ENCODE peak calls at places on chromosomes 7 and 10, in four cellular contexts. One of them, this sample, is unnamed.

GRCh38 chr10:30784521-30784895 is 155.0 kb upstream of the LYZL2 start:
- DNase-seq in RWPE1: no peak
- DNase-seq in fibroblast of lung: peak
- DNase-seq in prostate gland: no peak
- DNase-seq in this sample: no peak

GRCh38 chr10:97407211-97407951 is 6.2 kb upstream of the RRP12 start:
- DNase-seq in RWPE1: peak
- DNase-seq in prostate gland: peak
- DNase-seq in fibroblast of lung: peak
- DNase-seq in this sample: no peak

GRCh38 chr7:75711634-75712494 is 26.9 kb downstream of the HIP1 start:
- DNase-seq in RWPE1: no peak
- DNase-seq in fibroblast of lung: peak
- DNase-seq in prostate gland: no peak
- DNase-seq in this sample: no peak

GRCh38 chr10:101291254-101292193 is 62.3 kb upstream of the LBX1 start:
- DNase-seq in prostate gland: peak
- DNase-seq in RWPE1: peak
- DNase-seq in fibroblast of lung: no peak
- DNase-seq in this sample: peak

GRCh38 chr10:125149278-125150047 is 10.9 kb downstream of the CTBP2 start:
- DNase-seq in prostate gland: no peak
- DNase-seq in fibroblast of lung: peak
- DNase-seq in RWPE1: peak
- DNase-seq in this sample: no peak

GRCh38 chr10:21169271-21169670 is 272.2 kb upstream of the NEBL start:
- DNase-seq in prostate gland: no peak
- DNase-seq in fibroblast of lung: no peak
- DNase-seq in RWPE1: no peak
- DNase-seq in this sample: no peak

GRCh38 chr7:6542368-6542767 is 8.9 kb downstream of the GRID2IP start:
- DNase-seq in prostate gland: no peak
- DNase-seq in RWPE1: no peak
- DNase-seq in fibroblast of lung: no peak
- DNase-seq in this sample: no peak

GRCh38 chr10:88163572-88163971 is 300.1 kb downstream of the PTEN start:
- DNase-seq in prostate gland: no peak
- DNase-seq in RWPE1: no peak
- DNase-seq in fibroblast of lung: no peak
- DNase-seq in this sample: no peak

GRCh38 chr10:71044720-71045119 is 156.4 kb upstream of the PCBD1 start:
- DNase-seq in prostate gland: no peak
- DNase-seq in RWPE1: no peak
- DNase-seq in fibroblast of lung: no peak
- DNase-seq in this sample: no peak

GRCh38 chr10:127485153-127485857 is 63.8 kb upstream of the NPS start:
- DNase-seq in RWPE1: peak
- DNase-seq in prostate gland: no peak
- DNase-seq in fibroblast of lung: peak
- DNase-seq in this sample: no peak

GRCh38 chr10:78605800-78606350 is 462.9 kb upstream of the ZMIZ1 start:
- DNase-seq in prostate gland: no peak
- DNase-seq in fibroblast of lung: no peak
- DNase-seq in RWPE1: peak
- DNase-seq in this sample: no peak

GRCh38 chr7:102103027-102103372 is 183.7 kb upstream of the SH2B2 start:
- DNase-seq in RWPE1: no peak
- DNase-seq in fibroblast of lung: no peak
- DNase-seq in prostate gland: no peak
- DNase-seq in this sample: no peak

GRCh38 chr7:148944935-148945934 is 61.1 kb upstream of the EZH2 start:
- DNase-seq in fibroblast of lung: peak
- DNase-seq in RWPE1: no peak
- DNase-seq in prostate gland: no peak
- DNase-seq in this sample: no peak

GRCh38 chr10:75386128-75386527 is 15.4 kb downstream of the ZNF503 start:
- DNase-seq in prostate gland: no peak
- DNase-seq in RWPE1: no peak
- DNase-seq in fibroblast of lung: no peak
- DNase-seq in this sample: no peak

GRCh38 chr7:149194799-149195179 is 557 bp upstream of the ZNF282 start:
- DNase-seq in fibroblast of lung: no peak
- DNase-seq in prostate gland: no peak
- DNase-seq in RWPE1: no peak
- DNase-seq in this sample: no peak

GRCh38 chr7:90708841-90709317 is 112.8 kb downstream of the CDK14 start:
- DNase-seq in RWPE1: no peak
- DNase-seq in fibroblast of lung: no peak
- DNase-seq in prostate gland: no peak
- DNase-seq in this sample: no peak

GRCh38 chr10:44853148-44853734 is 57.9 kb upstream of the TMEM72 start:
- DNase-seq in prostate gland: no peak
- DNase-seq in RWPE1: no peak
- DNase-seq in fibroblast of lung: peak
- DNase-seq in this sample: no peak
- TF ChIP-seq CTCF in prostate gland: no peak
- TF ChIP-seq CTCF in RWPE1: no peak
- TF ChIP-seq CTCF in fibroblast of lung: peak
- TF ChIP-seq CTCF in this sample: no peak

DNA sequence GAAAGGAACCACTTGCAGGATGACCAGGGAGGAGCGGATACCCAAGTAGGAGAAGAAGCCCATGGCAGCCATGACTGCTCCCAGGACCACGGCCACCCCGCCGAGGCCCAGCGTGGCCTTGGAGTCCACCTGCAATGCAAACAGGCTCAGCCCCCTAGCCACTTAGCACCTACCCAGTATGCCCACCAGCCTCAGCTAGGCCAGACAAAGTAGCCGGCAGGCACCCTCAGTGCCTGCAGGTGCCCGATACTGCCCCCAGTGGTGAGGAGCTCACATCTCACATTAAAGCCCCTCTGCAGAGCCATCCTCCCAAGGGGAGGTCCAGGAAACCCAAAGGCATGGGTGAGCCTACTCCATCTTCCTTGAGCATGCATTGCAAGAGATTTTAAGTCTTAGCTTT is 6.6 kb downstream of the NPC1L1 start:
- DNase-seq in RWPE1: peak
- DNase-seq in fibroblast of lung: peak
- DNase-seq in prostate gland: no peak
- DNase-seq in this sample: no peak
- TF ChIP-seq CTCF in RWPE1: no peak
- TF ChIP-seq CTCF in fibroblast of lung: peak
- TF ChIP-seq CTCF in prostate gland: no peak
- TF ChIP-seq CTCF in this sample: no peak

GRCh38 chr7:107169120-107170050 is 582 bp downstream of the HBP1 start:
- DNase-seq in fibroblast of lung: peak
- DNase-seq in RWPE1: peak
- DNase-seq in prostate gland: peak
- DNase-seq in this sample: peak

GRCh38 chr7:107165341-107165740 is 3.5 kb upstream of the HBP1 start:
- DNase-seq in RWPE1: no peak
- DNase-seq in prostate gland: no peak
- DNase-seq in fibroblast of lung: no peak
- DNase-seq in this sample: no peak

GRCh38 chr7:107168233-107169119 is at the start of gene HBP1:
- DNase-seq in RWPE1: peak
- DNase-seq in prostate gland: peak
- DNase-seq in fibroblast of lung: peak
- DNase-seq in this sample: peak

GRCh38 chr7:107166702-107167426 is 1.9 kb upstream of the HBP1 start:
- DNase-seq in RWPE1: no peak
- DNase-seq in fibroblast of lung: no peak
- DNase-seq in prostate gland: no peak
- DNase-seq in this sample: no peak

DNA sequence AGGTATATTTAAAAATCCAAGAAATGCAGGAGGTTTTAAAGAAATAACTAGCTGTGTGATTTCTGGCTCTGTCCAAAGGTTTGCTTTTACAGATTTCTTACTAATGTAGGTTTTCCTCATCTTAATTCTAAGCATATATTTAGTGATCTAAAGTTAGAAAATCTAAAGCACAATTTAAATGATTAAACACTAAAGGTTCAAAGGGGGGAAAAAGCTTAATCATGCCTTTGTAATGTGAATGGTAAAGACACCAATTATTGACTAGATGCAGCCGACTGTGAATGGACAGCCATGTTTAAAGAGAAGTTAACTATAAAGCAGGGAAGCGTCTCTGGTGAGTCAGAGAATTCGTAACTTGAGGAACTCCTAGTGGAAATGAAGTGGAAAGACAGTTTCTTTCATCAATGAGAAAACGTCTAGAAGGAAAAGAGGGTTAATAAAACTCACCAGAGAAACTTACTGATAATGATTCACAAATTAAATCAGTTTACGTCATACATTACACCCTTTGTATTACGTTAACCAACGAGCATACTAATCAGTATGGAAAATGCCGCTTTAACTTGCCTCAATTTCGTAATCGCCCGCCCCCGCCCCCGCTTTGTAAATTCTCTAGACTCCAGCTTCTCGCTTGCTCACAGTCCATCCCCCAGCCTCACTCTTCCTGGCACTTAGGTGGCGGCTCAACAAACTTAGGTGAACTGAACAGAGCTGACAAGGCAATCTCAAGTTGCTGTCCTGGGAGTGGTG is 1.1 kb upstream of the HBP1 start:
- DNase-seq in fibroblast of lung: peak
- DNase-seq in prostate gland: peak
- DNase-seq in RWPE1: peak
- DNase-seq in this sample: no peak
- TF ChIP-seq CTCF in fibroblast of lung: peak
- TF ChIP-seq CTCF in prostate gland: no peak
- TF ChIP-seq CTCF in RWPE1: peak
- TF ChIP-seq CTCF in this sample: peak

GRCh38 chr7:129169171-129169643 is 19.2 kb upstream of the SMO start:
- DNase-seq in prostate gland: peak
- DNase-seq in RWPE1: peak
- DNase-seq in fibroblast of lung: peak
- DNase-seq in this sample: no peak

GRCh38 chr7:129170373-129171021 is 17.9 kb upstream of the SMO start:
- DNase-seq in fibroblast of lung: no peak
- DNase-seq in RWPE1: no peak
- DNase-seq in prostate gland: no peak
- DNase-seq in this sample: no peak

GRCh38 chr7:129166745-129167144 is 21.7 kb upstream of the SMO start:
- DNase-seq in prostate gland: no peak
- DNase-seq in RWPE1: no peak
- DNase-seq in fibroblast of lung: no peak
- DNase-seq in this sample: no peak

GRCh38 chr7:129168219-129168991 is 20.0 kb upstream of the SMO start:
- DNase-seq in RWPE1: peak
- DNase-seq in prostate gland: peak
- DNase-seq in fibroblast of lung: no peak
- DNase-seq in this sample: no peak

DNA sequence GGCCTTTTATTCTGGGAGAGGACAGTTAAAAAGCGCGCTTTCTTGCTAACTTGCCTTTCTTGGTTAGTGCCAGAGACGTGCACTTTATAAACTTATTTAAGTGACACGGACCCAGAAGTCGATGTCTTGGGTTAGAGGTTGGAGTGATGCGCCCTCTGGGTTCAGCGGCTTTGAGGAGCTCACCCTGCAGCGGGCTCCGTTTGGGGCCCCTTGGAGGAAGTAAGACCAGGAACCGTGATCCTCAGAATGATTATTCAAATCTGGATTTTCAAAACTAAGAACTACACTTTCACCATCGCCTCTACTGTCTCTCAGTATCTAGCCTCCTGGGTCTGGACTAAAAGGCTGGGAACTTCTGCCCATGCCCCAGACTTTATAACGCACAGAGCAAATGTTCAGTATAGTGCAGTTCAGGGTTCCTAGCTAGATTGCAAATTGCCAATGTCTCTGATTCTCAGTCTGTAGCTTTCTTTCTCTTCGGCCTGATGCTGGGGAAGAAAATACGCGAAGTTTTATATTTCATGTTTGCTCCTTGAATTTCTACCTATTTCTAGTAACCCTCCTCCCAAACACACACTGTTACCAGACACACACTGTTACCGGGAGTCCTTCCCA is 18.6 kb upstream of the SMO start:
- DNase-seq in fibroblast of lung: no peak
- DNase-seq in RWPE1: no peak
- DNase-seq in prostate gland: no peak
- DNase-seq in this sample: no peak
- TF ChIP-seq CTCF in fibroblast of lung: no peak
- TF ChIP-seq CTCF in RWPE1: no peak
- TF ChIP-seq CTCF in prostate gland: no peak
- TF ChIP-seq CTCF in this sample: no peak

GRCh38 chr10:14617850-14618249 is 156.8 kb downstream of the FAM107B start:
- DNase-seq in prostate gland: no peak
- DNase-seq in fibroblast of lung: peak
- DNase-seq in RWPE1: peak
- DNase-seq in this sample: no peak
- TF ChIP-seq CTCF in prostate gland: no peak
- TF ChIP-seq CTCF in fibroblast of lung: peak
- TF ChIP-seq CTCF in RWPE1: no peak
- TF ChIP-seq CTCF in this sample: no peak

This sample was measured in mesothelial cell of epicardium.